ENCODE peak calls at places on chromosome 14, in four cellular contexts. One of them, this sample, is unnamed.

GRCh38 chr14:90782892-90783291 is 33.3 kb downstream of the TTC7B start:
- DNase-seq in mammary epithelial cell: no peak
- DNase-seq in IMR-90: no peak
- DNase-seq in NT2/D1: no peak
- DNase-seq in this sample: no peak

GRCh38 chr14:59146941-59147470 is 41.5 kb upstream of the DAAM1 start:
- DNase-seq in mammary epithelial cell: no peak
- DNase-seq in IMR-90: no peak
- DNase-seq in NT2/D1: no peak
- DNase-seq in this sample: no peak

GRCh38 chr14:92040431-92041040 is 677 bp upstream of the TRIP11 start:
- DNase-seq in mammary epithelial cell: peak; percentile 54
- DNase-seq in IMR-90: peak; percentile 61
- DNase-seq in NT2/D1: no peak
- DNase-seq in this sample: peak; percentile 58

GRCh38 chr14:104202259-104203070 is 64.1 kb downstream of the KIF26A start:
- DNase-seq in mammary epithelial cell: no peak
- DNase-seq in IMR-90: no peak
- DNase-seq in NT2/D1: no peak
- DNase-seq in this sample: no peak

GRCh38 chr14:26987734-26988363 is 390.0 kb upstream of the NOVA1 start:
- DNase-seq in mammary epithelial cell: no peak
- DNase-seq in IMR-90: no peak
- DNase-seq in NT2/D1: no peak
- DNase-seq in this sample: peak; percentile 76

GRCh38 chr14:75216427-75217006 is 40.1 kb upstream of the TMED10 start:
- DNase-seq in mammary epithelial cell: no peak
- DNase-seq in IMR-90: no peak
- DNase-seq in NT2/D1: no peak
- DNase-seq in this sample: no peak

GRCh38 chr14:54606631-54607133 is 39.8 kb downstream of the SAMD4A start:
- DNase-seq in mammary epithelial cell: peak; percentile 46
- DNase-seq in IMR-90: peak; percentile 83
- DNase-seq in NT2/D1: no peak
- DNase-seq in this sample: no peak

GRCh38 chr14:71692496-71692895 is 239.7 kb upstream of the RGS6 start:
- DNase-seq in mammary epithelial cell: no peak
- DNase-seq in IMR-90: peak; percentile 69
- DNase-seq in NT2/D1: no peak
- DNase-seq in this sample: no peak

GRCh38 chr14:65251213-65251612 is 148.9 kb upstream of the MAX start:
- DNase-seq in mammary epithelial cell: peak; percentile 95
- DNase-seq in IMR-90: peak; percentile 87
- DNase-seq in NT2/D1: no peak
- DNase-seq in this sample: no peak

GRCh38 chr14:104981699-104982541 is 3.7 kb upstream of the CLBA1 start:
- DNase-seq in mammary epithelial cell: no peak
- DNase-seq in IMR-90: no peak
- DNase-seq in NT2/D1: no peak
- DNase-seq in this sample: no peak

GRCh38 chr14:58072288-58073071 is 79.5 kb downstream of the ARMH4 start:
- DNase-seq in mammary epithelial cell: peak; percentile 44
- DNase-seq in IMR-90: peak; percentile 74
- DNase-seq in NT2/D1: peak; percentile 66
- DNase-seq in this sample: peak; percentile 48

GRCh38 chr14:76958975-76959710 is 69.4 kb downstream of the IRF2BPL start:
- DNase-seq in mammary epithelial cell: peak; percentile 97
- DNase-seq in IMR-90: peak; percentile 72
- DNase-seq in NT2/D1: no peak
- DNase-seq in this sample: no peak

GRCh38 chr14:71245659-71246361 is 338.6 kb downstream of the PCNX1 start:
- DNase-seq in mammary epithelial cell: no peak
- DNase-seq in IMR-90: no peak
- DNase-seq in NT2/D1: no peak
- DNase-seq in this sample: no peak

GRCh38 chr14:93878871-93879270 is 48.3 kb upstream of the FAM181A start:
- DNase-seq in mammary epithelial cell: no peak
- DNase-seq in IMR-90: no peak
- DNase-seq in NT2/D1: no peak
- DNase-seq in this sample: no peak

GRCh38 chr14:94051115-94051514 is 25.0 kb downstream of the OTUB2 start:
- DNase-seq in mammary epithelial cell: peak; percentile 24
- DNase-seq in IMR-90: peak; percentile 42
- DNase-seq in NT2/D1: no peak
- DNase-seq in this sample: no peak

GRCh38 chr14:23361320-23361719 is 3.7 kb downstream of the EFS start:
- DNase-seq in mammary epithelial cell: peak; percentile 37
- DNase-seq in IMR-90: peak; percentile 79
- DNase-seq in NT2/D1: no peak
- DNase-seq in this sample: no peak

GRCh38 chr14:26960049-26960688 is 362.3 kb upstream of the NOVA1 start:
- DNase-seq in mammary epithelial cell: no peak
- DNase-seq in IMR-90: no peak
- DNase-seq in NT2/D1: no peak
- DNase-seq in this sample: no peak

GRCh38 chr14:76422662-76423061 is 46.7 kb downstream of the ESRRB start:
- DNase-seq in mammary epithelial cell: no peak
- DNase-seq in IMR-90: no peak
- DNase-seq in NT2/D1: no peak
- DNase-seq in this sample: no peak

GRCh38 chr14:50082308-50082742 is 34.0 kb downstream of the VCPKMT start:
- DNase-seq in mammary epithelial cell: no peak
- DNase-seq in IMR-90: no peak
- DNase-seq in NT2/D1: no peak
- DNase-seq in this sample: no peak

GRCh38 chr14:22545842-22546721 is 42.9 kb downstream of the DAD1 start:
- DNase-seq in mammary epithelial cell: no peak
- DNase-seq in IMR-90: peak; percentile 89
- DNase-seq in NT2/D1: peak; percentile 13
- DNase-seq in this sample: no peak

GRCh38 chr14:56759633-56760032 is 50.6 kb downstream of the OTX2 start:
- DNase-seq in mammary epithelial cell: no peak
- DNase-seq in IMR-90: no peak
- DNase-seq in NT2/D1: no peak
- DNase-seq in this sample: no peak

GRCh38 chr14:69079188-69079742 is 73.7 kb downstream of the DCAF5 start:
- DNase-seq in mammary epithelial cell: peak; percentile 51
- DNase-seq in IMR-90: peak; percentile 88
- DNase-seq in NT2/D1: no peak
- DNase-seq in this sample: no peak

GRCh38 chr14:73851567-73852382 is at the start of gene PTGR2:
- DNase-seq in mammary epithelial cell: peak; percentile 92
- DNase-seq in IMR-90: peak; percentile 96
- DNase-seq in NT2/D1: peak; percentile 91
- DNase-seq in this sample: peak; percentile 59

GRCh38 chr14:38078393-38078792 is 129.3 kb upstream of the SSTR1 start:
- DNase-seq in mammary epithelial cell: no peak
- DNase-seq in IMR-90: no peak
- DNase-seq in NT2/D1: no peak
- DNase-seq in this sample: peak; percentile 25
- H3K9me3 ChIP-seq in mammary epithelial cell: peaks cover 13% of the 10 kb centered on the region
- H3K9me3 ChIP-seq in IMR-90: no peaks in the 10 kb centered on the region
- H3K9me3 ChIP-seq in NT2/D1: no peaks in the 10 kb centered on the region
- H3K9me3 ChIP-seq in this sample: no peaks in the 10 kb centered on the region

GRCh38 chr14:32128703-32129102 is 51.6 kb downstream of the ARHGAP5 start:
- DNase-seq in mammary epithelial cell: peak; percentile 7
- DNase-seq in IMR-90: no peak
- DNase-seq in NT2/D1: no peak
- DNase-seq in this sample: no peak

GRCh38 chr14:32134448-32135070 is 57.5 kb downstream of the ARHGAP5 start:
- DNase-seq in mammary epithelial cell: peak; percentile 52
- DNase-seq in IMR-90: peak; percentile 59
- DNase-seq in NT2/D1: no peak
- DNase-seq in this sample: no peak

DNA sequence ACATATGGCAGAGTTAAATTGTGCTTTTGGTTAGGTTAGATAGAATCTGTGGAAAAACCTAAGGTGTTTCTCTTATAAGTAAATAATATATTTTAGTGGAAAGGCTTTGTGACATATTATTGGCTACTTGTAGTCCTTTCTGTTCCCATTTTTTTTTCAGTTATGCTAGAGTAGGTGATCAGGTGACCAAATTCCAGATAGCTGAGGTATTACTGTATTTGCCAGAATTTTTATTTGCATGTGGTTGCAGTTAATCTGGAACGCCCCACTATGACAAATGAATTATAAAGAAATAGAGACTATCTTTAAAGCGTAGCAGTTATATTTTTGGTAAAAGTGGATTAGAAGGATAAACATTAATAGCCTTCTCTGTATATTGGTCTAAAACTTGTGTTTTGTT is 52.0 kb downstream of the ARHGAP5 start:
- DNase-seq in mammary epithelial cell: peak; percentile 58
- DNase-seq in IMR-90: peak; percentile 58
- DNase-seq in NT2/D1: no peak
- DNase-seq in this sample: no peak
- H3K9ac ChIP-seq in mammary epithelial cell: peak overlapping the region; percentile 4
- H3K9ac ChIP-seq in IMR-90: no peak overlapping the region
- H3K9ac ChIP-seq in NT2/D1: no peak overlapping the region
- H3K9ac ChIP-seq in this sample: no peak overlapping the region

DNA sequence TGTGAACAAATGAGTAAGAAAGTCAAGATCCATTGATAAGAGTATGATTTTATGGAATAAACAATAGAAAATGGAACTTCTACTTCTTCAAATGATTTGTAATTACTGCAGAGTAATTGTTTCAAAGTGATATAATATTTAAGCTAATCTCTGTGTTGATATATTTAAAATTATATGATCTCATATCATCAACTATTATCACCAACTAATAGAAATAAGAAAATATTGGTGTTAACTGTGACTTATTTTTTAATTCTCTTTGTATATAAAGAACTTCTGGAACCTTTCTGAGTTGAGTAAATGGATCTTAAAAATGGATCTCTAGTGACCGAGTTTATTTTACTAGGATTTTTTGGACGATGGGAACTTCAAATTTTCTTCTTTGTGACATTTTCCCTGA is at the start of gene OR4L1:
- DNase-seq in mammary epithelial cell: no peak
- DNase-seq in IMR-90: no peak
- DNase-seq in NT2/D1: no peak
- DNase-seq in this sample: no peak
- H3K9me3 ChIP-seq in mammary epithelial cell: peaks cover 23% of the 10 kb centered on the region
- H3K9me3 ChIP-seq in IMR-90: peaks cover 16% of the 10 kb centered on the region
- H3K9me3 ChIP-seq in NT2/D1: no peaks in the 10 kb centered on the region
- H3K9me3 ChIP-seq in this sample: no peaks in the 10 kb centered on the region

GRCh38 chr14:31927348-31927826 is 149.7 kb upstream of the ARHGAP5 start:
- DNase-seq in mammary epithelial cell: peak; percentile 87
- DNase-seq in IMR-90: peak; percentile 97
- DNase-seq in NT2/D1: no peak
- DNase-seq in this sample: no peak
- H3K9ac ChIP-seq in mammary epithelial cell: peak overlapping the region; percentile 18
- H3K9ac ChIP-seq in IMR-90: peak overlapping the region; percentile 15
- H3K9ac ChIP-seq in NT2/D1: no peak overlapping the region
- H3K9ac ChIP-seq in this sample: no peak overlapping the region

DNA sequence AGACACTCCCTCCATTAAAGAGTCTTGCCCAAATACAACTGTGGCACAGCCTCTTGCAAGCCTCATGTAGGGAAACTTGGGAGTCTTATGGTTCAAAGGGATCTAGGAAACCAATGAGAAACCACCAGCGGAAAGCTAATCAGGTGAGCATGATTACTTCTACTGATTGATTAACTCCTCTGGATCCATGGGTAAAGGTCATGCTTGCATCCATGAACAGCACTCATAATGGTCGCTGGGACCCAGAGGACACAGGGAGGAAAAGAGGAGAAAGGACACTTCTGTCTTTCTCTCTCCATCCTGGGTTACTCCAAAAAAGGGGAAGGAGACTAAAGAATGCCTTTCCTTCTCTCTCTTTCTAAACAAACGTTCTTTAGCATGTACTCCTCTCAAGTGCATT is 1397.2 kb downstream of the LRFN5 start:
- DNase-seq in mammary epithelial cell: no peak
- DNase-seq in IMR-90: peak; percentile 1
- DNase-seq in NT2/D1: no peak
- DNase-seq in this sample: no peak
- H3K9me3 ChIP-seq in mammary epithelial cell: peaks cover 38% of the 10 kb centered on the region
- H3K9me3 ChIP-seq in IMR-90: peaks cover 16% of the 10 kb centered on the region
- H3K9me3 ChIP-seq in NT2/D1: peaks cover 44% of the 10 kb centered on the region
- H3K9me3 ChIP-seq in this sample: no peaks in the 10 kb centered on the region

This sample was measured in MM.1S.